ENCODE peak calls at places on chromosomes 1 and 21, in ten cellular contexts. U is transverse colon, B is PC-3, Q is psoas muscle, F is endothelial cell of umbilical vein, K is endodermal cell, R is tibial nerve, W is mesendoderm, P is hepatocyte, Y is suprapubic skin. A is an unnamed sample. For H3K27me3 and H3K4me1, the result is how much of the 10 kb centered on the place peaks cover.

GRCh38 chr1:55033215-55033614 is 6.1 kb upstream of the PCSK9 start:
- DNase-seq in P (no peak), U (no peak), F (no peak), Q (no peak), Y (no peak), K (no peak), R (no peak), W (no peak), B (no peak), A (no peak)

GRCh38 chr1:27637052-27637451 is 2.1 kb upstream of the FGR start:
- DNase-seq in Y (no peak), R (no peak), U (no peak), Q (no peak), K (peak), B (no peak), F (no peak), W (no peak), P (no peak), A (no peak)

GRCh38 chr1:39572379-39573096 is 4.1 kb downstream of the PABPC4 start:
- DNase-seq in Q (no peak), P (no peak), K (no peak), W (no peak), R (no peak), Y (no peak), B (no peak), F (no peak), U (no peak), A (no peak)

GRCh38 chr1:204079608-204079999 is 6.7 kb downstream of the SOX13 start:
- DNase-seq in Y (no peak), W (peak), R (no peak), F (no peak), U (no peak), Q (no peak), B (no peak), K (peak), P (no peak), A (no peak)

GRCh38 chr21:32653326-32653901 is 41.2 kb upstream of the CFAP298 start:
- DNase-seq in B (peak), Y (no peak), K (peak), Q (no peak), U (no peak), R (no peak), F (peak), W (peak), P (peak), A (peak)

GRCh38 chr1:167223144-167224103 is 2.7 kb downstream of the POU2F1 start:
- DNase-seq in W (no peak), F (no peak), U (no peak), P (peak), R (no peak), Y (no peak), B (peak), Q (no peak), K (no peak), A (no peak)

GRCh38 chr1:171221665-171222591 is 26.4 kb upstream of the FMO1 start:
- DNase-seq in Q (no peak), B (peak), P (no peak), W (peak), R (no peak), U (no peak), K (no peak), Y (no peak), F (no peak), A (no peak)

GRCh38 chr1:155002479-155003226 is at the start of gene ZBTB7B:
- DNase-seq in B (peak), Y (no peak), K (peak), Q (peak), W (no peak), F (peak), R (no peak), U (peak), P (peak), A (peak)

GRCh38 chr1:89529196-89529595 is 4.6 kb downstream of the LRRC8B start:
- DNase-seq in R (no peak), F (no peak), B (no peak), Y (no peak), W (no peak), Q (no peak), P (no peak), U (no peak), K (no peak), A (no peak)

GRCh38 chr21:27134513-27134912 is 167.6 kb upstream of the ADAMTS5 start:
- DNase-seq in Y (no peak), R (no peak), U (no peak), P (no peak), W (no peak), F (no peak), Q (no peak), K (no peak), B (no peak), A (no peak)

GRCh38 chr21:31470896-31471694 is 127.0 kb upstream of the TIAM1 start:
- DNase-seq in U (no peak), F (no peak), Y (no peak), W (peak), K (peak), B (no peak), R (no peak), P (no peak), Q (no peak), A (no peak)

GRCh38 chr1:206467915-206468314 is 2.4 kb upstream of the IKBKE start:
- DNase-seq in Y (no peak), U (peak), B (no peak), P (no peak), R (no peak), Q (peak), F (no peak), W (no peak), K (no peak), A (no peak)

GRCh38 chr1:1162597-1163537 is 10.8 kb upstream of the TTLL10 start:
- DNase-seq in W (no peak), R (no peak), U (peak), Q (peak), K (peak), B (peak), P (peak), F (no peak), Y (no peak), A (no peak)

GRCh38 chr1:39573097-39573465 is 3.5 kb downstream of the PABPC4 start:
- DNase-seq in Q (no peak), Y (no peak), B (no peak), F (no peak), R (no peak), U (no peak), K (no peak), P (no peak), W (no peak), A (no peak)

GRCh38 chr1:65075123-65075976 is 72.7 kb upstream of the AK4 start:
- DNase-seq in R (no peak), U (peak), W (peak), B (peak), Y (no peak), K (peak), P (peak), F (peak), Q (no peak), A (peak)

GRCh38 chr21:14864211-14865021 is 200.4 kb downstream of the NRIP1 start:
- DNase-seq in W (peak), K (peak), B (peak), R (peak), Q (peak), F (peak), U (peak), P (peak), Y (peak), A (peak)

GRCh38 chr21:29256125-29256895 is 42.4 kb upstream of the BACH1 start:
- DNase-seq in P (no peak), F (peak), K (no peak), R (no peak), U (no peak), Y (no peak), Q (no peak), W (no peak), B (peak), A (no peak)

DNA sequence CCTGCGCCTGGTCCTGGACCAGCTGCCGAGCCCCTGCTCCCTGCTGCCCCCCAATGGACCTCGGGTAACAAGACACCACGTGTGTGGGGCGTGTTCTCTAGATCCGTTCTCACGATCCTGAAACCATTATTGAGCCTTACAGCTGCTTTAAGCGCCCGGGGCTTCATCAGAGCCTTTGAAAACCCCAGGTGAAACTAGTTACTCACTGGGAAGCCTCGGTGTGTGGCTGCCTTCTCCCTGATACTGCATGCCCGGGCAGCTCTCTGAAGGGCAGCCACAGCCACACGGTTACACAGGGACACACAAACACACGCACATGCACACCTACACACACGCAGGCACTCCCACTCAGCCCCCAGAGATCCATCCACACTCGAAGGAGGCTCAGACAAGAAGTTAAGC is 5.3 kb downstream of the HES2 start:
- DNase-seq in W (peak), R (no peak), B (peak), F (peak), Y (no peak), U (peak), K (peak), P (peak), Q (no peak), A (peak)
- H3K27me3 ChIP-seq in W (under half), R (under half), B (under half), F (under half), Y (half or more), U (half or more), K (half or more), P (under half), Q (under half), A (under half)

GRCh38 chr21:34523019-34523418 is 11.0 kb upstream of the KCNE1 start:
- DNase-seq in Y (no peak), K (no peak), B (no peak), W (no peak), P (peak), Q (no peak), U (peak), R (no peak), F (no peak), A (no peak)

GRCh38 chr21:34520769-34521508 is 8.9 kb upstream of the KCNE1 start:
- DNase-seq in B (no peak), Y (no peak), Q (no peak), F (no peak), K (no peak), R (no peak), W (no peak), U (no peak), P (no peak), A (no peak)

GRCh38 chr21:34522284-34522683 is 10.3 kb upstream of the KCNE1 start:
- DNase-seq in Y (no peak), W (no peak), Q (no peak), U (peak), P (no peak), K (no peak), F (no peak), R (no peak), B (no peak), A (no peak)

GRCh38 chr21:34519694-34520093 is 7.7 kb upstream of the KCNE1 start:
- DNase-seq in W (no peak), Y (no peak), K (no peak), F (no peak), U (no peak), Q (no peak), B (no peak), R (no peak), P (no peak), A (no peak)

GRCh38 chr21:34521561-34521960 is 9.6 kb upstream of the KCNE1 start:
- DNase-seq in P (no peak), Y (no peak), F (no peak), K (no peak), R (no peak), W (no peak), Q (no peak), B (no peak), U (no peak), A (no peak)
- H3K4me1 ChIP-seq in P (under half), Y (under half), F (under half), K (under half), R (under half), W (under half), Q (under half), B (under half), U (under half), A (under half)

GRCh38 chr1:67514299-67514698 is 84.1 kb upstream of the SERBP1 start:
- DNase-seq in K (no peak), Q (no peak), U (no peak), P (no peak), R (no peak), W (no peak), B (no peak), F (no peak), Y (no peak), A (no peak)

GRCh38 chr1:67515324-67516080 is 85.3 kb upstream of the SERBP1 start:
- DNase-seq in F (no peak), Q (no peak), W (peak), R (no peak), K (peak), Y (no peak), B (no peak), U (no peak), P (no peak), A (peak)

DNA sequence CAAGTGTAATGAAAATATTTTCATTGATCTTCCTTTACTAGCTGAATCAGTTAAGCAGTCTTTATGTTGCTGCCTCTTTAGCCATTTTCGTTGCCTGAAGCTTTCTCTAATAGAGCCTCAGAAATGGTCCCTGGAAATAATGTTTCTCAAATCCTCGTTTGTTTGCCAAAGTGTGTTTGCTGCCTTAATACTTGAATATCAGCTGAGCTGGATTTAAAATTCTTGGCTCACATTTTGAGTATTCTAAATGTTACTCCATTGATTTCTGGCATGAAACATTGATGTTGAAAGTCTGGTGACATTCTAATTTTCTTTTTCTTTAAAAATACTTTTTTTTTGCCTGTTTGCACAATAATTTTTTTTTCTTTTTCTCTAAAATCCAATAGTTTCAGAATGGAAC is 84.6 kb upstream of the SERBP1 start:
- DNase-seq in K (no peak), F (no peak), U (no peak), Q (no peak), R (no peak), Y (no peak), B (no peak), W (no peak), P (no peak), A (no peak)
- H3K27me3 ChIP-seq in K (under half), F (under half), U (under half), Q (under half), R (under half), Y (under half), B (under half), W (under half), P (under half), A (under half)

GRCh38 chr1:109634771-109635750 is 15.4 kb downstream of the AMPD2 start:
- DNase-seq in B (no peak), K (peak), U (no peak), W (no peak), F (no peak), P (no peak), Q (no peak), Y (peak), R (no peak), A (peak)
- H3K4me1 ChIP-seq in B (under half), K (under half), U (under half), W (under half), F (under half), P (under half), Q (under half), Y (under half), R (under half), A (under half)

DNA sequence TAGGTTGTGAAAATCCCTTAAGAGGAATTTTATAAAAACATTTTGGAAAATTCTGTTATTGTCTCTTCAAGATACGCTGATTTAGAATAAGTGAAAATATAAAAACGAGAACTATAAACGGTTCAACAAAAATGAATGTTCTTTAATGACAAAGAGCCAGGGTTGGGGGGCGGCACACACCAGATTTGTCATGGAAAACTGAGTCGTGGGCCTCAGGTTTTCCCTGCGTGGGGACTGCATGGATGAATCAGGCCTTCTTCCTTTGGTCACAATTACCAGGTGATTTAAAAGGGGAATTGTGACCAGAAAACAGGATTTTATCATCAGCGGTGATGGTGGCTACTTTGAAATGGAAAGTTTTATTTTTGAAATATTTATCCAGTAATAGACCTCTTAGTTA is 8.6 kb downstream of the LHX4 start:
- DNase-seq in Y (no peak), B (no peak), K (no peak), R (no peak), P (no peak), U (no peak), W (no peak), F (no peak), Q (no peak), A (no peak)
- H3K27me3 ChIP-seq in Y (half or more), B (half or more), K (half or more), R (under half), P (half or more), U (half or more), W (half or more), F (half or more), Q (under half), A (under half)

DNA sequence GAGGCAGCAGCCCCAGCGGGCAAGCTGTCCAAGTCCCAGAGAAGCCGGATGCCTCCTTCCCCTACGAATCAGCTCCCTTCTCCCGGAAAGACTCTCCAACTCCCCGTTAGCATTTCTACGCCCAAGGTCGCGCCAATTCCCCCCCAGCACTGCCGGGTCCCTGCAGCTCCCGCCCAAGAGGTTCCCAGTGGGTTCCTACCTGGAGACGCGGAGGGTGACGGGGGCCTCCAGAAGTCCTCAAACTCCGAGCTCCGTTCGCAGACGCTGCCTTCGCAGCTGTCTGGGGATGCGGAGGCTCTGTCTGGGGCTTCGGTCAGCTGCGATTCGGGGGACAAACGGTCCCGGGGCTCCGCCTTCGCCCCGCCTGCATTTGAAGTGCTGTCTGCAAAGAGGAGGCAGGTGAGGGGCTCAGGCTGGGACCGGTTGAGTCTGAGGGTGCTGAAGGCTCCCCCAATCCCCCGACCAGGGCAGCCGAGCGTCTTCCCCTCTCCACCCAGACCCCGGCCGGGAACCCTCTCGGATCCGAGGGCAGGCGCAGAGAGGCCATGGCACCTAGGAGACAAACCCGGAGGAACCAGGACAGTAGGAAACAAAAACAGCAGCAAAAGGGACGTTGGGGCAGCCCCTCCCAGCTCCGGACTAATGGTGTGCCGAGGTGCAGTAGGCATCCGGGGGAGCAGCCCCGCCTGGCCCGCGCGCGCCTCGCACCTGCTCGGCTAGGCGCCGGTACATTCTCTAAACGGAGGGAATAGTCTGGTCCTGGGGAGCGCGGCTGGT is 3.9 kb downstream of the GFI1 start:
- DNase-seq in U (peak), W (peak), P (no peak), B (no peak), F (no peak), Q (no peak), R (no peak), Y (peak), K (peak), A (no peak)
- H3K4me1 ChIP-seq in U (under half), W (under half), P (half or more), B (under half), F (half or more), Q (under half), R (half or more), Y (half or more), K (under half), A (under half)

DNA sequence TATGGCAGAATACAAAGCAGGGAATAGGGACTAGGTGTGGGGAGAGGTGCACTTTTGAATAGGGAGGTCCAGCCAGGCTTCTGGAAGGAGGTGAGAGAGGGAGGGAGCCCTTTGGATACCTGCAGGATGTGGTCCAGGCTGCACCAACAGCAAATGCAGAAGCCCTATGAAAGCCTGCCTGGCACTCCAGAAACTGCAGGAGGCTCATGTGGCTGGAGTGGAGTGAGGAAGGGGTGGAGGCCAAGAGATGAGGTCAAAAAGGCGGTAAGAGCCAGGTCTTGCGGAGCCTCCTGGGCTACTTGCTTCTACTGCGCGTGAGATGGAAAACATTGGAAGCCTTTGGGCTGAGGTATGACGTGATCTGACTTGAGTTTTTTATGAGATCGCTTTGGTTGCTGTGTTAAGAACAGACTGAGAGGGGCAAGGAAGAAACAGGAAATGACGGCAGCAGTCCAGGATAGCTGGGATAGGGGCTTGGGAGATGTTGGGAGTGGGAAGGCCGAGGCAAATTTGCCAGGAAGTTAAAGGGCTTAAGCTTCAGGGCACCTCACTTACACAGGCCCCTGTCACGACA is 4.4 kb upstream of the BATF3 start:
- DNase-seq in Q (no peak), B (no peak), P (no peak), K (no peak), Y (no peak), F (no peak), U (no peak), W (no peak), R (no peak), A (no peak)
- H3K27me3 ChIP-seq in Q (under half), B (under half), P (under half), K (under half), Y (under half), F (under half), U (half or more), W (under half), R (under half), A (under half)

GRCh38 chr21:34834307-34834706 is 165.5 kb downstream of the CLIC6 start:
- DNase-seq in B (no peak), W (no peak), Q (no peak), R (no peak), U (no peak), P (no peak), K (no peak), Y (peak), F (no peak), A (no peak)
- H3K4me1 ChIP-seq in B (under half), W (under half), Q (under half), R (under half), U (under half), P (under half), K (under half), Y (under half), F (under half), A (under half)

DNA sequence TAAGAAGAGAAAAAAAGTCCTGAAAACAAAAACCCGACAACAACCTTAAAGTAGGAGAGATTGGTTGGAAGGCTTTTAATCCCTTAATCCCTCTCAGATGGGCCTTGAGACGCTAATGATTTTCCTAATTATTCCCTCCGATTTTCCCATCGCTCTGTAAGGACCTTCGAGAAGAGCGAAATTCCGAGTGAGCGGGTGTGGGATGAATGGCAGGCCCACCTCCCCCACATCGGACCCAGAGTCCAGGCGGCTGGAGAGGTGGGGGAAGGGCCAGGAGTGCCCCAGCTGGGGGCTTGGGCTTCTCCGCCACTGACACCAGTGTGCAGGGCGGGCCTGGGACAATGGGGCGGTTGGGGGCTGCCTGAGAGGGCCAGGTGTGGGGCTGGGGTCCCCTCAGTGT is 23.4 kb downstream of the RHBG start:
- DNase-seq in F (no peak), P (no peak), Q (no peak), W (no peak), U (no peak), Y (no peak), K (peak), B (no peak), R (no peak), A (peak)
- H3K27me3 ChIP-seq in F (under half), P (under half), Q (under half), W (under half), U (half or more), Y (half or more), K (half or more), B (under half), R (under half), A (under half)